ENCODE peak calls at places on chromosome 12, in ten cellular contexts. G, X, L, W, J, S, B, P, Q and M are unnamed samples. For H3K4me1, the result is how much of the 10 kb centered on the place peaks cover.

GRCh38 chr12:117360222-117360550 is 1.2 kb downstream of the NOS1 start:
- DNase-seq in Q (no peak), P (no peak), J (no peak), W (no peak), L (no peak), S (no peak), X (no peak), B (no peak), G (no peak), M (no peak)

GRCh38 chr12:119158004-119158776 is 20.5 kb upstream of the HSPB8 start:
- DNase-seq in P (no peak), J (no peak), S (no peak), G (no peak), W (no peak), X (peak), B (no peak), L (peak), Q (no peak), M (no peak)

GRCh38 chr12:93279849-93280412 is 97.8 kb upstream of the NUDT4 start:
- DNase-seq in W (no peak), P (no peak), B (no peak), Q (no peak), G (no peak), L (no peak), X (no peak), S (no peak), J (no peak), M (no peak)

GRCh38 chr12:54588110-54588831 is at the start of gene PPP1R1A:
- DNase-seq in L (no peak), G (peak), P (peak), X (peak), Q (no peak), B (no peak), J (no peak), S (peak), W (no peak), M (no peak)

GRCh38 chr12:13103391-13104033 is at the start of gene GSG1:
- DNase-seq in X (no peak), J (peak), B (no peak), Q (peak), G (no peak), W (no peak), S (no peak), P (no peak), L (no peak), M (no peak)

GRCh38 chr12:108399514-108399913 is 60.4 kb upstream of the CMKLR1 start:
- DNase-seq in L (peak), W (peak), P (no peak), Q (no peak), G (peak), X (peak), B (peak), S (no peak), J (no peak), M (no peak)

GRCh38 chr12:3752096-3752709 is 706 bp downstream of the CRACR2A start:
- DNase-seq in J (no peak), S (peak), G (peak), B (no peak), Q (peak), P (no peak), L (peak), X (peak), W (peak), M (no peak)

GRCh38 chr12:120180975-120181374 is 13.5 kb downstream of the GCN1 start:
- DNase-seq in X (no peak), P (no peak), G (no peak), B (no peak), L (no peak), J (no peak), Q (no peak), W (no peak), S (no peak), M (no peak)

GRCh38 chr12:93378373-93379310 is 917 bp downstream of the NUDT4 start:
- DNase-seq in B (peak), Q (peak), X (peak), L (peak), S (peak), G (peak), J (peak), W (peak), P (peak), M (peak)

GRCh38 chr12:55847033-55847432 is 4.3 kb upstream of the MMP19 start:
- DNase-seq in J (peak), S (no peak), W (no peak), Q (peak), P (no peak), G (no peak), X (peak), L (peak), B (peak), M (peak)

GRCh38 chr12:102573237-102573636 is 92.9 kb upstream of the IGF1 start:
- DNase-seq in S (no peak), P (no peak), G (no peak), L (no peak), W (no peak), J (no peak), Q (no peak), X (no peak), B (no peak), M (no peak)

DNA sequence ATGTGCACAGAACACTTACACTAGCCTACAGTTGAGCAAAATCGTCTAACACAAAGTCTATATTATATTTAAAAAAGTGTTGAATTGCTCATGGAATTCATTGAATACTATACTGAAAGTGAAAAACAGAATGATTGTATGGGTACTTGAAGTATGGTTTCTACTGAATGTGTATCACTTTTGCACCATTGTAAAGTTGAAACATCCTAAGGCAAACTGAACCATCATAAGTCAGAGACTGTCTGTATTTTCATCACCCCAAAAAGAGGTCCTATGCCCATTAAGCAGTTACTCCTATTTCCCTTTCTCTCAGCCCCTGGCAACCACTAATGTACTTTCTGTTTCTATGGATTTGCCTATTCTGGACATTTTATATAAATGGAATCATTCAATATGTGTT is 4.4 kb upstream of the AMIGO2 start:
- DNase-seq in G (no peak), Q (no peak), L (no peak), B (no peak), P (no peak), X (no peak), J (no peak), S (no peak), W (no peak), M (no peak)
- H3K4me1 ChIP-seq in G (half or more), Q (under half), L (under half), B (half or more), P (under half), X (under half), J (half or more), S (under half), W (under half), M (half or more)

GRCh38 chr12:6534158-6534913 is at the start of gene GAPDH:
- DNase-seq in G (peak), X (peak), S (peak), L (peak), B (peak), P (peak), J (peak), W (peak), Q (peak), M (peak)
- H3K4me1 ChIP-seq in G (half or more), X (under half), S (under half), L (half or more), B (half or more), P (under half), J (under half), W (under half), Q (under half), M (under half)

DNA sequence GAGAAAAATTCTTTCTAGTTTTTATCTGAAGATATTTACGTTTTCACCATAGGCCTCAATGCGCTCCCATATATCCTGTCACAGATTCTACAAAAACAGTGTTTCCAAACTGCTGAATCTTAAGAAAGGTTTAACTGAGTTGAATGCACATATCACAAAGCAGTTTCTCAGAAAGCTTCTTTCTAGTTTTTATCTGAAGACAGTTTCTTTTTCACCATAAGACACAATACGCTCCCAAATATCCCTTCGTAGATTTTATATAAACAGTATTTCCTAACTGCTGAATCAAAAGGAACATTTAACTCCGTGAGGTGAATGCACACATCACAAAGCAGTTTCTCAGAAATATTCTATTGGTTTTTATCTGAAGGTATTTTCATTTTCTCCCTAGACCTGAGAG is 385.5 kb downstream of the ALG10 start:
- DNase-seq in Q (no peak), B (no peak), G (no peak), P (no peak), X (no peak), L (no peak), S (no peak), J (no peak), W (no peak), M (no peak)
- H3K4me1 ChIP-seq in Q (under half), B (under half), G (under half), P (under half), X (under half), L (under half), S (under half), J (under half), W (under half), M (under half)

GRCh38 chr12:111769599-111769998 is 2.9 kb downstream of the ALDH2 start:
- DNase-seq in L (no peak), W (no peak), J (no peak), G (no peak), X (no peak), B (no peak), P (no peak), Q (no peak), S (no peak), M (no peak)

GRCh38 chr12:111767362-111768158 is 827 bp downstream of the ALDH2 start:
- DNase-seq in P (no peak), G (no peak), W (no peak), X (no peak), Q (peak), J (no peak), S (no peak), L (no peak), B (no peak), M (no peak)

GRCh38 chr12:111764120-111764821 is 2.5 kb upstream of the ALDH2 start:
- DNase-seq in S (no peak), G (no peak), Q (no peak), W (no peak), J (no peak), X (no peak), B (no peak), L (no peak), P (no peak), M (no peak)

GRCh38 chr12:111766608-111767361 is at the start of gene ALDH2:
- DNase-seq in P (peak), W (peak), X (peak), B (peak), G (peak), L (peak), S (peak), Q (peak), J (no peak), M (peak)

DNA sequence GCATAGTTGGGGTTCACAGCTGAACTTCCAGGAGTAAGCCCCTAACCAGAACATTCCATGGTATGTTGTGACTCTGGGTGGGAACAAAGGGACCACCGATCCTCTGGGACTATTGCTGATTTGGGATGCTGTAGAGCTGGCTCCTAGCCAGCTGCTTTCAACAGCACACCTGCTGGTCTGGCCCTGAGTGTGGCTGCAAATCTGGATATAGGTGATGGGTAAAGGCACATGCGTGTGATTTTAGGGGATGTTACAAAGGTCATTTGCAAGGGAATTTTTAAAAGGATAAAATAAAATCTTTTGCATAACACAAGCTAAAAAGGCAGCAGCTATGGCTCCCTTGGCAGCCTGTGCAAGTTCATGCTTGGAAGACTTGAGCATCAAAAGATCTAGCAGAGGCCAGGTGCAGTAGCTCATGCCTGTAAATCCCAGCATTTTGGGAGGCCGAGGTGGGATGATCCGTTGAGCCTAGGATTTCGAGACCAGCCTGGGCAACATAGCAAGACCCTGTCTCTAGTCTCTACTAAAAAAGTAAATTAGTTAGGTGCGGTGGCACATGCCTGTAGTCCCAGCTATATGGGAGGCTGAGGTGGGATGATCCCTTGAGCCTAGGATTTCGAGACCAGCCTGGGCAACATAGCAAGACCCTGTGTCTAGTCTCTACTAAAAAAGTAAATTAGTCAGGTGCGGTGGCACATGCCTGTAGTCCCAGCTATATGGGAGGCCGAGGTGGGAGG is 1.6 kb downstream of the ALDH2 start:
- DNase-seq in L (no peak), P (no peak), B (no peak), Q (no peak), J (no peak), X (no peak), G (no peak), W (no peak), S (no peak), M (no peak)
- H3K4me1 ChIP-seq in L (under half), P (under half), B (half or more), Q (under half), J (under half), X (under half), G (half or more), W (under half), S (half or more), M (under half)

DNA sequence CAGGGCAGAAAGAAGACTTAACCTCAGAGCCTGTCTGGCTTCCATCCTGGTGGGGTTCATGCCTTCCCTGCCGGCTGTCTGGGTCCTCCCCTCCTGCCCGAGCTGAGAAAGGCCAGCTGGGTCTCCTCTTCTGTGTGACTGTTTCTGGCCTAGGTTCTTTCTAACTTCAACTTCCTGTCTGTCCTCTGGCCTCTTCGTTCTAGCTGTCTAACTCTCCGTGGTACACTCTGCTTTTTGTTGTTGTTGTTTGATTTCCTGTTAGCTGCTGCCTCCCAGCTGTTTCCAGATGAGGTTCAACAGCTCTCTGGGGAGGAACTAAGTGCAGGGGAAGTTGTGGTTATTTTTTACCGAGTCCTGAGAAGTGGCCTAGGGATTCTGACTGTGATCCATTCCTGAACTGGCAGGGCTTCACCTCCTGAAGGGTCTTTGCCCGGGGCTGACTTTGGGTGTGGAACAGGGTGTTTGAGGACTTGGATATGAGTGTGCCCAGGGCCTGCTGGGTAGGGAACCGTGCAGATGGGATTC is 3.2 kb downstream of the MLXIP start:
- DNase-seq in W (peak), S (peak), P (no peak), B (peak), L (no peak), Q (peak), J (peak), X (peak), G (peak), M (peak)
- H3K4me1 ChIP-seq in W (under half), S (under half), P (under half), B (half or more), L (under half), Q (under half), J (under half), X (half or more), G (half or more), M (under half)

GRCh38 chr12:92132282-92132681 is 13.4 kb downstream of the BTG1 start:
- DNase-seq in Q (no peak), W (no peak), S (no peak), J (no peak), L (no peak), G (no peak), B (no peak), P (no peak), X (no peak), M (no peak)
- H3K4me1 ChIP-seq in Q (half or more), W (under half), S (half or more), J (under half), L (under half), G (half or more), B (half or more), P (under half), X (under half), M (under half)

GRCh38 chr12:52185400-52185967 is 6.3 kb downstream of the KRT80 start:
- DNase-seq in B (no peak), G (no peak), W (no peak), X (no peak), Q (no peak), S (no peak), J (no peak), L (no peak), P (no peak), M (no peak)

GRCh38 chr12:52187640-52188039 is 4.2 kb downstream of the KRT80 start:
- DNase-seq in P (no peak), L (no peak), S (no peak), G (no peak), X (no peak), B (no peak), Q (no peak), W (no peak), J (no peak), M (no peak)

GRCh38 chr12:52188658-52189057 is 3.2 kb downstream of the KRT80 start:
- DNase-seq in J (no peak), S (no peak), Q (no peak), B (no peak), X (no peak), G (no peak), L (no peak), W (no peak), P (no peak), M (no peak)

GRCh38 chr12:52186135-52186840 is 5.5 kb downstream of the KRT80 start:
- DNase-seq in W (no peak), S (no peak), L (no peak), P (no peak), Q (peak), G (no peak), X (no peak), J (peak), B (no peak), M (peak)

DNA sequence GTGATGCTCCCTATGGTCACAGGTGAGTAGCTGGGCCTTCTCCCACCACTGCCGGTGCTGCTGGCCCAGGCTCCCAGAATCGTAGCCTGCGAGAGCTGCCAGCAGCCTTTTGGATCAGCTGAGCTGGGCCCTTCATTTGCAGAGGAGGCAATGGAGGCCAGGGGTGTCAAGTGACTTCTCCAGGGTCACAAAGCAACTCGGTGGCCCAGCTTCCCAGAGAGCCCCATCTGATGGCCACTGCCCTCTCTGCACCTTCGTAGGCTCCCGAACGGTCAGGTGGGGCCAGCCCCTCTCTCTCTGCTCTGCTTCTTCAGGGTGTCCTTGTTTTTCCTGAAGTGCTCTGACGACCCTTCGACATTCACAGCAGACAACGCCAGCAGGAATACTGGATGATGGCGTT is 4.6 kb downstream of the KRT80 start:
- DNase-seq in L (no peak), W (no peak), X (no peak), Q (no peak), B (no peak), G (no peak), J (no peak), P (no peak), S (no peak), M (no peak)
- H3K4me1 ChIP-seq in L (half or more), W (under half), X (under half), Q (under half), B (half or more), G (under half), J (half or more), P (under half), S (under half), M (half or more)

DNA sequence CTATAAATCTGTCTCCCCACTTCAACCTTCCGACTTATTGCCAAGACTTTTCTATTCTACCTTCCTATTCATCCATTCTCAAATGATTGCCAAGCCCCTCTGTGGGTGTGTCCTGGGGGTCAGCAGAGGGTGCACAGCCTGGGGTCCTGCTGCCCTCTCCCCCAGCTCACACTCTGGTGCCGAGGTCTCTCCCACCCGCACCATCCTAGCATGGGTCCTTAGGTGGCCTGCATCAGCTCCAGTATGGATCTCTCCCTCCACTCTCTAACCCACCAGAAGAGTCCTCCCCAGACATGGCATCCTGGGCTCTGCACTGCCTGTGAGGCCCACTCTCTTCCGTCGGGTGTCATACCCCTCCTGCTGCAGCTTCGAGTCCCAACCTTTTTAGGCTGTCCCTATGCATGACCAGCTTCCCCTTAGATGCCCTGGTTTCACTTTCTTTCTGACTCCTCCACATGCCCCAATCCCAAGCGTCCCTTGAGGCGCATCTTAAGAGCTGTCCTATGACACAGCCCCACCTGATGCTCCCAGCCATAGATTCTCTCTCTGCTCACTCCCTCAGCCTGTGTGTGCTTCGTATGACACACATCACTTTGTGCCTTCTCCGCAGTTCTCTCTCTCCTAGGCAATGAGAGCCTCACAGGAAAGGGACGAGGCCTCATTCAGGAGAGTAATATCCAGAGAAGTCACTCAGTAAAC is 43.9 kb downstream of the GIT2 start:
- DNase-seq in Q (no peak), X (no peak), L (no peak), B (no peak), S (no peak), W (no peak), G (no peak), J (no peak), P (no peak), M (no peak)
- H3K4me1 ChIP-seq in Q (under half), X (half or more), L (under half), B (half or more), S (under half), W (under half), G (half or more), J (under half), P (under half), M (half or more)